ENCODE peak calls at places on chromosomes 12 and 14, in four cellular contexts. A is D341Med, S is cardiac muscle cell, T is HL-60. I is an unnamed sample.

GRCh38 chr14:20996521-20996920 is 2.6 kb upstream of the SLC39A2 start:
- DNase-seq in A (no peak), T (no peak), S (no peak), I (no peak)

GRCh38 chr14:100662850-100663527 is 63.7 kb upstream of the DLK1 start:
- DNase-seq in S (peak; percentile 71), T (peak; percentile 72), A (peak; percentile 83), I (no peak)

GRCh38 chr14:22908601-22909000 is 10.3 kb downstream of the RBM23 start:
- DNase-seq in A (no peak), S (peak; percentile 45), T (peak; percentile 32), I (no peak)

GRCh38 chr14:73662439-73663056 is 17.8 kb downstream of the DNAL1 start:
- DNase-seq in S (peak; percentile 89), A (peak; percentile 59), T (no peak), I (no peak)

GRCh38 chr14:71491925-71492324 is 440.3 kb upstream of the RGS6 start:
- DNase-seq in T (no peak), S (peak; percentile 69), A (no peak), I (no peak)

GRCh38 chr12:131949431-131950181 is at the start of gene EP400:
- DNase-seq in A (peak; percentile 98), S (peak; percentile 97), T (peak; percentile 92), I (peak; percentile 91)

GRCh38 chr12:2503762-2504161 is 291.0 kb upstream of the FKBP4 start:
- DNase-seq in A (no peak), S (no peak), T (no peak), I (no peak)

GRCh38 chr12:19771858-19772257 is 332.6 kb downstream of the AEBP2 start:
- DNase-seq in S (peak; percentile 91), T (no peak), A (no peak), I (no peak)

GRCh38 chr12:11658796-11659195 is 9.3 kb downstream of the ETV6 start:
- DNase-seq in S (peak; percentile 42), A (no peak), T (no peak), I (no peak)

GRCh38 chr14:71354801-71355200 is 447.5 kb downstream of the PCNX1 start:
- DNase-seq in T (no peak), A (no peak), S (no peak), I (no peak)

GRCh38 chr14:74587363-74587707 is 24.7 kb downstream of the LTBP2 start:
- DNase-seq in A (no peak), T (no peak), S (no peak), I (no peak)

GRCh38 chr12:107296681-107297086 is 203.3 kb upstream of the CRY1 start:
- DNase-seq in T (no peak), S (peak; percentile 19), A (no peak), I (no peak)

GRCh38 chr12:128813883-128814282 is 9.9 kb downstream of the SLC15A4 start:
- DNase-seq in A (no peak), T (no peak), S (no peak), I (no peak)

GRCh38 chr12:115049617-115050016 is 365.6 kb upstream of the TBX3 start:
- DNase-seq in A (no peak), T (no peak), S (peak; percentile 38), I (no peak)

GRCh38 chr14:63287661-63288483 is 30.9 kb downstream of the GPHB5 start:
- DNase-seq in A (no peak), T (no peak), S (no peak), I (no peak)

GRCh38 chr14:39722547-39723273 is 290.5 kb upstream of the FBXO33 start:
- DNase-seq in T (no peak), S (no peak), A (no peak), I (no peak)

GRCh38 chr12:31832740-31833540 is 104.1 kb upstream of the AMN1 start:
- DNase-seq in S (no peak), A (no peak), T (peak; percentile 89), I (no peak)

GRCh38 chr14:35632276-35633071 is 98.5 kb downstream of the INSM2 start:
- DNase-seq in T (no peak), A (no peak), S (peak; percentile 21), I (no peak)

GRCh38 chr14:28758253-28758915 is 8.2 kb upstream of the FOXG1 start:
- DNase-seq in T (no peak), A (no peak), S (no peak), I (no peak)

GRCh38 chr14:94677747-94678146 is 65.6 kb downstream of the SERPINA3 start:
- DNase-seq in S (no peak), T (no peak), A (peak; percentile 4), I (no peak)

GRCh38 chr12:18753481-18754117 is 15.7 kb downstream of the CAPZA3 start:
- DNase-seq in S (peak; percentile 12), A (peak; percentile 18), T (no peak), I (no peak)

GRCh38 chr14:74463697-74464096 is 29.4 kb downstream of the NPC2 start:
- DNase-seq in T (no peak), S (no peak), A (no peak), I (no peak)

GRCh38 chr14:92673601-92674000 is 74.8 kb downstream of the LGMN start:
- DNase-seq in S (no peak), T (no peak), A (no peak), I (no peak)

GRCh38 chr12:4274396-4274959 is 916 bp downstream of the CCND2 start:
- DNase-seq in T (peak; percentile 25), A (no peak), S (no peak), I (no peak)

GRCh38 chr14:100723135-100723883 is 3.4 kb upstream of the DLK1 start:
- DNase-seq in T (no peak), A (no peak), S (no peak), I (no peak)

GRCh38 chr12:120367924-120368788 is 808 bp downstream of the MSI1 start:
- DNase-seq in A (peak; percentile 62), T (no peak), S (no peak), I (no peak)

GRCh38 chr14:101836131-101836530 is 74.6 kb downstream of the PPP2R5C start:
- DNase-seq in S (peak; percentile 27), T (no peak), A (no peak), I (peak; percentile 20)

GRCh38 chr14:65728604-65729003 is 316.1 kb downstream of the FUT8 start:
- DNase-seq in A (no peak), S (no peak), T (no peak), I (no peak)

GRCh38 chr14:91290986-91291385 is 46.5 kb upstream of the GPR68 start:
- DNase-seq in S (no peak), A (no peak), T (no peak), I (no peak)

GRCh38 chr14:101600891-101601602 is 39.8 kb downstream of the DIO3 start:
- DNase-seq in S (no peak), A (peak; percentile 17), T (no peak), I (no peak)

GRCh38 chr12:20832911-20833310 is 22.4 kb downstream of the SLCO1B3 start:
- DNase-seq in A (no peak), S (peak; percentile 21), T (no peak), I (no peak)

GRCh38 chr14:77296155-77296554 is 24.5 kb downstream of the POMT2 start:
- DNase-seq in A (no peak), T (no peak), S (peak; percentile 17), I (no peak)

GRCh38 chr12:132253698-132254480 is 75.5 kb downstream of the GALNT9 start:
- DNase-seq in A (no peak), T (no peak), S (no peak), I (no peak)

I was measured in C1 segment of cervical spinal cord.